ENCODE peak calls at places on chromosomes 5 and 9, in five cellular contexts. N is H1, X is GM12878, R is NT2/D1, Z is HepG2. E is an unnamed sample.

GRCh38 chr9:133403766-133404439 is 13.9 kb downstream of the REXO4 start:
- DNase-seq in N (peak; percentile 43), X (no peak), R (peak; percentile 22), Z (peak; percentile 52), E (peak; percentile 55)

GRCh38 chr5:135249658-135250057 is 149.4 kb downstream of the MACROH2A1 start:
- DNase-seq in N (no peak), X (no peak), R (no peak), Z (no peak), E (no peak)

GRCh38 chr9:127015926-127016512 is 101.4 kb downstream of the RALGPS1 start:
- DNase-seq in N (no peak), X (no peak), R (no peak), Z (no peak), E (no peak)

GRCh38 chr5:26553079-26553478 is 485.3 kb downstream of the CDH9 start:
- DNase-seq in N (no peak), X (no peak), R (no peak), Z (no peak), E (peak; percentile 44)

GRCh38 chr5:73299017-73299630 is 126.1 kb downstream of the TMEM174 start:
- DNase-seq in N (no peak), X (no peak), R (peak; percentile 36), Z (no peak), E (peak; percentile 42)

GRCh38 chr5:66145737-66146136 is 1.6 kb downstream of the SREK1 start:
- DNase-seq in N (no peak), X (no peak), R (no peak), Z (no peak), E (no peak)

GRCh38 chr5:88045931-88046461 is 222.6 kb downstream of the TMEM161B start:
- DNase-seq in N (no peak), X (no peak), R (no peak), Z (no peak), E (no peak)

GRCh38 chr9:108671156-108671555 is 184.6 kb downstream of the ACTL7B start:
- DNase-seq in N (no peak), X (no peak), R (no peak), Z (peak; percentile 17), E (peak; percentile 42)

GRCh38 chr5:106288977-106289376 is 1381.8 kb downstream of the EFNA5 start:
- DNase-seq in N (no peak), X (no peak), R (no peak), Z (no peak), E (no peak)

GRCh38 chr5:119304439-119304838 is 51.4 kb upstream of the TNFAIP8 start:
- DNase-seq in N (no peak), X (no peak), R (no peak), Z (peak; percentile 60), E (no peak)

GRCh38 chr5:91875133-91875779 is 492.1 kb upstream of the ARRDC3 start:
- DNase-seq in N (no peak), X (no peak), R (no peak), Z (no peak), E (no peak)

GRCh38 chr9:121985792-121986494 is 107.2 kb downstream of the TTLL11 start:
- DNase-seq in N (no peak), X (no peak), R (no peak), Z (no peak), E (no peak)

GRCh38 chr9:2809692-2810423 is 34.0 kb downstream of the PUM3 start:
- DNase-seq in N (peak; percentile 57), X (no peak), R (peak; percentile 65), Z (peak; percentile 89), E (no peak)

GRCh38 chr9:116152390-116152789 is 1.2 kb upstream of the PAPPA start:
- DNase-seq in N (no peak), X (no peak), R (no peak), Z (peak; percentile 16), E (no peak)

GRCh38 chr9:72858089-72858912 is 94.6 kb downstream of the ALDH1A1 start:
- DNase-seq in N (no peak), X (no peak), R (no peak), Z (peak; percentile 94), E (no peak)

GRCh38 chr5:7897014-7897600 is 28.2 kb downstream of the MTRR start:
- DNase-seq in N (peak; percentile 9), X (no peak), R (peak; percentile 32), Z (peak; percentile 21), E (peak; percentile 40)

GRCh38 chr5:140341591-140341990 is 4.8 kb downstream of the HBEGF start:
- DNase-seq in N (no peak), X (no peak), R (no peak), Z (no peak), E (no peak)

GRCh38 chr9:123607987-123608565 is 252.1 kb downstream of the CRB2 start:
- DNase-seq in N (no peak), X (peak; percentile 88), R (no peak), Z (no peak), E (no peak)
- TF ChIP-seq SUZ12 in N (no peak), X (no peak), R (no peak), Z (no peak), E (no peak)

DNA sequence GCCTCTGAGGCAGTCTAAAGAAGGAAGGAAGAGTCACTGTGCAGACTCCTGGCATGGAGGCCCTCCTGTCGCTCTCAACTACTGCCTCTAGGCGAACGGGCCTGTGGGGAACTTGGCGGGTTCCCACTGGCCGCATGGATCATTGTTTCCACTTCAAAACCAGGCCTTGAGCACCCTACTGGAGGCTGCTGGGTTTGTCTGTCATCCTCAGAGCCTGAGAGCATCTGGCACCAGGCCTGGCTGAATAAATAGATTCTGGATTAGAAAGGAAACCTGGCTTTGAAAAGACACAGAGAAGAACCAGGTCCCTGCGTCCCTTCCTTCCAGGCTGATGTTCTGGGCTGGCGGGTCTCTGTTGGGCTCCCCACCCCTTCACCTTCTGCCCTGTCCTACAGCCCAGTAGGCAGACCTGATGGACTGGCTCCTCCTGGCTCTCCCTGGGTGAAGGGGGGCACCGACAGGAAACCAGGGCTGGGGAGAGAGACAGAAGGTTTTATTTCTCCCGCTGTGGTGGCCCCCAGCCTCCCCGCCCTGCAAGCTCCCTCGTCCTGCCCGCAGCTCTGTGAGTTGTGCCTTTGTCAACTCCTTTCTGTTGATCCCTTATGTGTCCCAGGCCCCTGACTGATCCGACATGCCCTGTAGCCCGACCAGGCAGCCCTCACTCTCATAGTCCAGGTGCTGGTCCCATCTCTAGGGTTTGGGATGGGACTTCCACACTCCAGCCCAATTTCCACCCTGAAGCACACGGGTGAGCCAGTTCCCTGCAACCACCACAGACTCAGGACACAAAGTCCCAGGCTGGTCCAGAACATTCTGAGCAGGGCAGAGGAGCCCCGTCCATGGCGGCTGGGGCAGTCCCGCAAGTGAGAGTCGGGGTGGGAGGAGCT is 50.1 kb downstream of the ADAMTS2 start:
- DNase-seq in N (no peak), X (no peak), R (no peak), Z (no peak), E (no peak)
- TF ChIP-seq SUZ12 in N (no peak), X (no peak), R (no peak), Z (no peak), E (no peak)

GRCh38 chr5:80186634-80187033 is 69.2 kb downstream of the SERINC5 start:
- DNase-seq in N (no peak), X (no peak), R (no peak), Z (no peak), E (no peak)
- TF ChIP-seq SUZ12 in N (no peak), X (no peak), R (no peak), Z (no peak), E (no peak)

GRCh38 chr9:93304574-93305496 is 120.9 kb downstream of the WNK2 start:
- DNase-seq in N (peak; percentile 46), X (no peak), R (peak; percentile 54), Z (peak; percentile 72), E (peak; percentile 61)

GRCh38 chr9:93303258-93303771 is 119.4 kb downstream of the WNK2 start:
- DNase-seq in N (no peak), X (no peak), R (no peak), Z (no peak), E (no peak)

GRCh38 chr9:93305497-93306020 is 121.6 kb downstream of the WNK2 start:
- DNase-seq in N (no peak), X (no peak), R (no peak), Z (no peak), E (no peak)

GRCh38 chr9:93302586-93303257 is 118.8 kb downstream of the WNK2 start:
- DNase-seq in N (no peak), X (no peak), R (peak; percentile 59), Z (peak; percentile 73), E (peak; percentile 48)

DNA sequence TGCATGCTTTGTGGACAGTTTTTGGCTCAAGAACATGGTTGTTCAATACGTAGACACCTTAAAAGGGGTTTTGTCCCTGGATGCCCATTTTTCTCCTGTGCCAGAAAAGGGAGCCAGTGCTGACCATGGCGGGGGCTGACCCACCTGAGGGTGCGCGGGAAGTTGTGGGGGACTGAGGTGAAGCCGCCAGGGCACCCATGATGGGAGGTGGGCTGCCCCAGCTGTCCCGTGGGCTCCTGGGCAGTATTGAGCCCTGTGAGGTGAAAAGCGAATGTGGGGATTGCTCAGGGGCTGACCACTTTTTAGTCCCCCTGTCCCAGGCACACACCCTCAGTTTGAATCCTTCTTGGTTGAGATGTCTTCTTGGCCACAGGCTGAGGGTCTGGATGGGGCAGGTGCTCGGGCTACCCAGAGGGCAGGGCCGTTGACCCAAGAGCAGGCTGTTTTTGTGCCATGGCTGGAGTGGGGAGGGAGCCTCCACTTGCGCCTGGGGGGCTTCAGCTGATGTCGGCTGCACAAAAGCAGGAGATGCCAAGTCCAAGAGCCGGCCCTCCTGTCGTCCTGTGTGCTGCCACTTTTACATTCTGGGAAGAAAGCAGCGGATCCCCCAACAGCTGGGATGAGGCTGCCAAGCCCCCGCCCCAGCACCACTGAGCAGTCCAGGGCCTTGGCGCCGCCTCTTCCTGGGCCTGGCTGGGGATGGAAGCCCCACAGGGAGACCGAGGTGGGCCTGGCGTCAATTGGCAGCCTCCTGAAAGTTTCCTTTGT is 120.1 kb downstream of the WNK2 start:
- DNase-seq in N (no peak), X (no peak), R (no peak), Z (no peak), E (no peak)
- TF ChIP-seq SUZ12 in N (no peak), X (no peak), R (no peak), Z (no peak), E (no peak)

GRCh38 chr9:120892748-120893584 is 16.0 kb upstream of the PHF19 start:
- DNase-seq in N (no peak), X (no peak), R (no peak), Z (no peak), E (no peak)
- TF ChIP-seq SUZ12 in N (no peak), X (no peak), R (no peak), Z (no peak), E (no peak)

GRCh38 chr5:143663872-143664271 is 148.1 kb upstream of the HMHB1 start:
- DNase-seq in N (no peak), X (no peak), R (no peak), Z (peak; percentile 25), E (no peak)
- TF ChIP-seq SUZ12 in N (no peak), X (no peak), R (no peak), Z (no peak), E (no peak)

DNA sequence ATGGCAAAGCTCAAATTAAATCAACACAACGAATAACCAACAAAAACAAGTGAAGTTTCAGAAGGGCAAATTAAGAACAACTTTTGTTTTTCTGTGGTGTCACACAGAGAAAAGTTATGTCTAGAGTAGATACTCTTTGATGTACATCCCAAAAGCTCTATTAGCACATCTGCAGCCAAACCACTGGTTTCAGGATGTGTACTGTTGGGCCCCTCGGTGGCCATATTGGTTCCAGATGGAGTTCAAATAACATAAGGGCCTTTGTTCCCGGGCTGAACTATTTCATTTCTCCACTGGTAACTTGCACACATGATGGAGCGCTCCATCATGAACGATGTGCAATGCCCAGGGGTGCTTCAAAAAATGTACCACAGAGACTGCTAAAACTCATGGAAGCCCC is 126.1 kb downstream of the SEMA5A start:
- DNase-seq in N (no peak), X (no peak), R (no peak), Z (no peak), E (no peak)
- TF ChIP-seq SUZ12 in N (no peak), X (no peak), R (no peak), Z (no peak), E (no peak)

E was measured in HEK293T.